ENCODE peak calls at places on chromosomes 5 and 9, in five cellular contexts. One of them, this sample, is unnamed.

GRCh38 chr5:145834554-145834916 is 607 bp downstream of the PRELID2 start:
- DNase-seq in astrocyte of the cerebellum: no peak
- DNase-seq in AG04450: no peak
- DNase-seq in PC-9: no peak
- DNase-seq in A549: no peak
- DNase-seq in this sample: no peak

GRCh38 chr5:106415541-106415940 is 1255.2 kb downstream of the EFNA5 start:
- DNase-seq in astrocyte of the cerebellum: peak; percentile 86
- DNase-seq in A549: no peak
- DNase-seq in AG04450: peak; percentile 82
- DNase-seq in PC-9: peak; percentile 66
- DNase-seq in this sample: peak; percentile 39

GRCh38 chr5:141855265-141856029 is 22.8 kb downstream of the PCDH1 start:
- DNase-seq in AG04450: no peak
- DNase-seq in A549: no peak
- DNase-seq in astrocyte of the cerebellum: no peak
- DNase-seq in PC-9: no peak
- DNase-seq in this sample: no peak

GRCh38 chr5:57004800-57005199 is 52.9 kb upstream of the MIER3 start:
- DNase-seq in A549: peak; percentile 15
- DNase-seq in astrocyte of the cerebellum: no peak
- DNase-seq in PC-9: peak; percentile 42
- DNase-seq in AG04450: no peak
- DNase-seq in this sample: peak; percentile 54

GRCh38 chr5:67680109-67680508 is 483.5 kb upstream of the CD180 start:
- DNase-seq in PC-9: no peak
- DNase-seq in AG04450: no peak
- DNase-seq in A549: no peak
- DNase-seq in astrocyte of the cerebellum: no peak
- DNase-seq in this sample: no peak

GRCh38 chr9:109806506-109807115 is 26.6 kb downstream of the PALM2AKAP2 start:
- DNase-seq in A549: no peak
- DNase-seq in PC-9: no peak
- DNase-seq in AG04450: no peak
- DNase-seq in astrocyte of the cerebellum: no peak
- DNase-seq in this sample: no peak

GRCh38 chr5:73515232-73515631 is 17.0 kb downstream of the BTF3 start:
- DNase-seq in astrocyte of the cerebellum: peak; percentile 13
- DNase-seq in AG04450: no peak
- DNase-seq in A549: no peak
- DNase-seq in PC-9: peak; percentile 19
- DNase-seq in this sample: no peak

GRCh38 chr9:137085918-137086530 is 761 bp upstream of the MAN1B1 start:
- DNase-seq in astrocyte of the cerebellum: no peak
- DNase-seq in A549: peak; percentile 35
- DNase-seq in PC-9: peak; percentile 54
- DNase-seq in AG04450: no peak
- DNase-seq in this sample: no peak

GRCh38 chr9:6328103-6328502 is at the start of gene TPD52L3:
- DNase-seq in astrocyte of the cerebellum: no peak
- DNase-seq in PC-9: no peak
- DNase-seq in A549: no peak
- DNase-seq in AG04450: no peak
- DNase-seq in this sample: no peak

GRCh38 chr5:27814211-27814610 is 775.8 kb upstream of the CDH9 start:
- DNase-seq in AG04450: no peak
- DNase-seq in astrocyte of the cerebellum: no peak
- DNase-seq in A549: no peak
- DNase-seq in PC-9: no peak
- DNase-seq in this sample: peak; percentile 24

GRCh38 chr9:12817702-12818101 is 42.9 kb downstream of the LURAP1L start:
- DNase-seq in PC-9: peak; percentile 41
- DNase-seq in astrocyte of the cerebellum: no peak
- DNase-seq in AG04450: no peak
- DNase-seq in A549: peak; percentile 44
- DNase-seq in this sample: no peak

GRCh38 chr9:13759624-13760023 is 480.1 kb upstream of the MPDZ start:
- DNase-seq in astrocyte of the cerebellum: no peak
- DNase-seq in A549: no peak
- DNase-seq in AG04450: no peak
- DNase-seq in PC-9: no peak
- DNase-seq in this sample: no peak

DNA sequence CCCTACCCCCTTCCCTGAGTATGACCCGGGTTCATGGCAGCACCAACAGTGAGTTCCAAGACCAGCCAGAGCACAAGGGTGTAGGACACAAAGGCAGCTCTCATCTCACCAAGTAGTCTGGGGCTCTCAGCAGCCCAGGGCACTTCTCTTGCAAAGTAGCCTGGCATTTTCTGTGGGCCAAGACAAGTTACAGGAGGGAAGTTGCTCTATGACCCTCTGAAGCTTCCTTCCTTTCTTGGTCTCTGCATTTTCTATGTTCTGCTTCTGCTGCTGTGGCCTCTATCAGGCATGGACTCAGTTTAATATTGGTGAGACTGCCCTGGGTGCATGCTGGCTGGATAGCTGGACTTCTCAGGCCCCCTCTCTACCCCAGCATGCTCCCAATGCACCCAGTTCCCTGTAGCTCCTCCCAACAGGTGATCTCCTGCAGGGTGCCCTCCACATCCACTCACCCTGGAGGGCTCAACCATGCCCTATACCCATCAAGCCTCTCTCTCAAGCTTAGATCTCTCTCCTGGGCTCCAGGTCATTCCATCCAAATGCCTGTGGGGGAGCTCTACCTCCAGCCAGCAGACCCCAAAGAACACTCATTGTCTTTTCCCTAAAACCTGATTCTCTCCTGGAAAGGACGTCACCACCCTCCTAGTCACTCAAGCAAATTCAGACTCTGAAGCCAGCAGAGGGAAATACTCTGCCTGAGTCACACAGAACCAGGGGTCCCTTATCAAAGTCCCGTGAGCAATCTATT is 13.9 kb downstream of the TBC1D2 start:
- DNase-seq in A549: no peak
- DNase-seq in PC-9: no peak
- DNase-seq in AG04450: no peak
- DNase-seq in astrocyte of the cerebellum: no peak
- DNase-seq in this sample: no peak
- TF ChIP-seq CTCF in A549: no peak
- TF ChIP-seq CTCF in PC-9: no peak
- TF ChIP-seq CTCF in AG04450: no peak
- TF ChIP-seq CTCF in astrocyte of the cerebellum: peak; percentile 31
- TF ChIP-seq CTCF in this sample: peak; percentile 31

GRCh38 chr5:134070648-134070978 is 43.9 kb upstream of the TCF7 start:
- DNase-seq in AG04450: no peak
- DNase-seq in astrocyte of the cerebellum: peak; percentile 16
- DNase-seq in PC-9: no peak
- DNase-seq in A549: no peak
- DNase-seq in this sample: peak; percentile 69
- TF ChIP-seq CTCF in AG04450: no peak
- TF ChIP-seq CTCF in astrocyte of the cerebellum: peak; percentile 30
- TF ChIP-seq CTCF in PC-9: peak; percentile 44
- TF ChIP-seq CTCF in A549: no peak
- TF ChIP-seq CTCF in this sample: peak; percentile 33

DNA sequence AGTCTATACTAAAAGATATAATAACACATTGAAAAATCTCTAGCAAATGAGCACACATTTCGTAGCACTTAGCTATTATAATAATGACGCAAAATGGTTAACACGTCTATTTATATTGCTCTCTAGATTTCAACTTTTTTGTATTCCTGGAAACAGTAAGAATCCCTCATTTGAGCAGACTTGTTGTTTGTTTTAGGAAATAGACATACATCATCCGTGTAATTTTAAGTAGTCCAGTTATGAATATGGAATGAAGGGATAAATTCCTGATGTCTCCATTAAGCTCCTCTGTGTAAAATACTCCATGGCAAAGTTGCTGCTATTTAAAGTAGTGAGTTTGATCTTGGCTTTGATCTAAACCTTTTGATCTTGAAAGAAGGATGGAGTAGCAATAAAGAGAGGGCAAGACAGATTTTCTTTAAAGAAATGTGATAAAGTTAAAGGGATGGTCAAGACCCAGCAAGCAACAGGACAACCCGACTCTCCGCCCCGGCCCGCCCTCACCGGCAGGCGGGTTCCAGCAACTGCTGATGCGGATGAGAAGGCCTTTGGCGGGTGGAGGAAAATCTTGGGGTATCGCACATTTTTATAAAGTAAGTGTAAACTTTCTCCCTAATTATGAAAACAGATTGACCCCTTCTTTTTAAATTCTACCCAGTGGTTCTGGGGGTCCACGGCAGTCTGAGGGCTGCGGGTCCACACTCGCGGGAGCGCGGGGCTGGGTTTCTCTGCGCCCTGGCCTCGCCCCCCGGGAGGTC is 277.4 kb downstream of the AOPEP start:
- DNase-seq in PC-9: peak; percentile 56
- DNase-seq in astrocyte of the cerebellum: no peak
- DNase-seq in A549: no peak
- DNase-seq in AG04450: no peak
- DNase-seq in this sample: no peak
- TF ChIP-seq CTCF in PC-9: no peak
- TF ChIP-seq CTCF in astrocyte of the cerebellum: peak; percentile 36
- TF ChIP-seq CTCF in A549: no peak
- TF ChIP-seq CTCF in AG04450: peak; percentile 29
- TF ChIP-seq CTCF in this sample: peak; percentile 14

GRCh38 chr5:167217097-167217743 is 1074.2 kb upstream of the WWC1 start:
- DNase-seq in PC-9: no peak
- DNase-seq in A549: no peak
- DNase-seq in astrocyte of the cerebellum: no peak
- DNase-seq in AG04450: no peak
- DNase-seq in this sample: peak; percentile 14
- TF ChIP-seq CTCF in PC-9: peak; percentile 18
- TF ChIP-seq CTCF in A549: no peak
- TF ChIP-seq CTCF in astrocyte of the cerebellum: no peak
- TF ChIP-seq CTCF in AG04450: no peak
- TF ChIP-seq CTCF in this sample: peak; percentile 40

This sample was measured in retinal pigment epithelial cell.